ENCODE peak calls at places on chromosomes 2 and 18, in ten cellular contexts. V is breast epithelium, A is A673, T is GM12878, W is heart left ventricle, I is heart right ventricle, B is transverse colon, K is stomach, Y is lung, Q is dorsolateral prefrontal cortex. X is an unnamed sample.

GRCh38 chr2:70790079-70790963 is at the start of gene FIGLA:
- DNase-seq in V (no peak), A (no peak), T (no peak), W (no peak), I (no peak), B (no peak), K (no peak), Y (no peak), Q (no peak), X (no peak)

GRCh38 chr18:78932281-78932680 is 47.3 kb upstream of the SALL3 start:
- DNase-seq in V (no peak), A (no peak), T (no peak), W (no peak), I (no peak), B (no peak), K (no peak), Y (no peak), Q (no peak), X (no peak)

GRCh38 chr2:19783935-19784334 is 117.8 kb downstream of the TTC32 start:
- DNase-seq in V (no peak), A (no peak), T (no peak), W (no peak), I (no peak), B (no peak), K (no peak), Y (no peak), Q (no peak), X (no peak)

GRCh38 chr2:99970292-99970868 is 172.0 kb downstream of the AFF3 start:
- DNase-seq in V (no peak), A (no peak), T (no peak), W (no peak), I (no peak), B (no peak), K (no peak), Y (no peak), Q (no peak), X (no peak)

GRCh38 chr18:44901283-44901682 is 220.6 kb downstream of the SETBP1 start:
- DNase-seq in V (no peak), A (peak), T (no peak), W (no peak), I (no peak), B (no peak), K (no peak), Y (no peak), Q (no peak), X (no peak)

GRCh38 chr18:50475538-50476193 is 84.2 kb upstream of the MAPK4 start:
- DNase-seq in V (no peak), A (no peak), T (no peak), W (no peak), I (no peak), B (no peak), K (no peak), Y (no peak), Q (no peak), X (no peak)

GRCh38 chr2:128466377-128467175 is 147.9 kb upstream of the HS6ST1 start:
- DNase-seq in V (no peak), A (no peak), T (no peak), W (peak), I (peak), B (no peak), K (peak), Y (peak), Q (no peak), X (no peak)

GRCh38 chr2:2800697-2801096 is 469.6 kb upstream of the MYT1L start:
- DNase-seq in V (no peak), A (no peak), T (no peak), W (no peak), I (no peak), B (no peak), K (no peak), Y (no peak), Q (no peak), X (no peak)

GRCh38 chr18:26756556-26756955 is 109.0 kb downstream of the AQP4 start:
- DNase-seq in V (no peak), A (no peak), T (no peak), W (no peak), I (no peak), B (no peak), K (no peak), Y (no peak), Q (no peak), X (no peak)

GRCh38 chr18:8549254-8549653 is 60.0 kb upstream of the RAB12 start:
- DNase-seq in V (no peak), A (no peak), T (no peak), W (no peak), I (no peak), B (no peak), K (no peak), Y (no peak), Q (no peak), X (no peak)

GRCh38 chr2:88452151-88452851 is at the start of gene FOXI3:
- DNase-seq in V (no peak), A (no peak), T (no peak), W (no peak), I (no peak), B (no peak), K (no peak), Y (no peak), Q (no peak), X (no peak)

GRCh38 chr2:105929506-105929905 is 184.8 kb downstream of the NCK2 start:
- DNase-seq in V (no peak), A (no peak), T (no peak), W (no peak), I (no peak), B (peak), K (peak), Y (no peak), Q (no peak), X (no peak)

GRCh38 chr2:75574106-75574505 is 13.4 kb upstream of the EVA1A start:
- DNase-seq in V (no peak), A (no peak), T (no peak), W (no peak), I (no peak), B (no peak), K (no peak), Y (no peak), Q (no peak), X (no peak)
- TF ChIP-seq CTCF in V (no peak), A (peak), T (no peak), W (no peak), I (no peak), B (no peak), K (no peak), Y (no peak), Q (no peak), X (no peak)

DNA sequence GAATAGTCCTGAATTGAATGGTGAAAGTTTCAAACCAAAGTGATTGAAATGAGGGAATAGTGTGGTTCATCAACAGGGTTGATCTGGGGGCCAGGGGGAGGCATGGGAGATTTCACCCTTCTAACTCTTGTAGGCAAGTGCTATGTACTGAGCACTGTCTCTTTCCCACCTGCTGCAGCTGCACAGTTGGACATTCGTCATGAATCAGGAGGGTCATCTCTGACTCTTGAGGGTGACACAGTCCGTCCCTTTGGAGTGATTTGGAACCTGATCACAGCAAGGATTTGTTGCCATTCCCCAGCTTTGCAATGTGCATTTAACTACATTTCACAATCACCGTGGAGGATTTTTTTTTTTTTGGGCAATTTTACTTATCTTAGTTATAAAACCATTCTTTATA is 224.6 kb downstream of the PHLPP1 start:
- DNase-seq in V (no peak), A (no peak), T (no peak), W (no peak), I (peak), B (no peak), K (no peak), Y (no peak), Q (no peak), X (no peak)
- H3K27ac ChIP-seq in V (no peak), A (no peak), T (peak), W (peak), I (peak), B (no peak), K (peak), Y (no peak), Q (peak), X (no peak)

GRCh38 chr18:77653792-77654191 is 404.1 kb downstream of the GALR1 start:
- DNase-seq in V (no peak), A (no peak), T (no peak), W (no peak), I (no peak), B (no peak), K (no peak), Y (no peak), Q (no peak), X (no peak)
- TF ChIP-seq CTCF in V (no peak), A (no peak), T (no peak), W (no peak), I (no peak), B (no peak), K (no peak), Y (no peak), Q (no peak), X (no peak)

GRCh38 chr2:120826260-120826648 is 90.6 kb downstream of the GLI2 start:
- DNase-seq in V (no peak), A (no peak), T (no peak), W (no peak), I (no peak), B (no peak), K (no peak), Y (no peak), Q (no peak), X (no peak)
- H3K27ac ChIP-seq in V (no peak), A (no peak), T (no peak), W (no peak), I (no peak), B (peak), K (peak), Y (no peak), Q (no peak), X (peak)

GRCh38 chr2:220460257-220460985 is 833.0 kb downstream of the SLC4A3 start:
- DNase-seq in V (no peak), A (peak), T (no peak), W (no peak), I (no peak), B (no peak), K (no peak), Y (no peak), Q (no peak), X (peak)
- TF ChIP-seq CTCF in V (no peak), A (peak), T (no peak), W (no peak), I (no peak), B (no peak), K (no peak), Y (no peak), Q (no peak), X (no peak)

GRCh38 chr2:173355132-173355865 is 627 bp downstream of the CDCA7 start:
- DNase-seq in V (no peak), A (peak), T (no peak), W (peak), I (peak), B (peak), K (peak), Y (no peak), Q (no peak), X (peak)
- H3K27ac ChIP-seq in V (peak), A (peak), T (peak), W (peak), I (peak), B (peak), K (peak), Y (no peak), Q (no peak), X (peak)

DNA sequence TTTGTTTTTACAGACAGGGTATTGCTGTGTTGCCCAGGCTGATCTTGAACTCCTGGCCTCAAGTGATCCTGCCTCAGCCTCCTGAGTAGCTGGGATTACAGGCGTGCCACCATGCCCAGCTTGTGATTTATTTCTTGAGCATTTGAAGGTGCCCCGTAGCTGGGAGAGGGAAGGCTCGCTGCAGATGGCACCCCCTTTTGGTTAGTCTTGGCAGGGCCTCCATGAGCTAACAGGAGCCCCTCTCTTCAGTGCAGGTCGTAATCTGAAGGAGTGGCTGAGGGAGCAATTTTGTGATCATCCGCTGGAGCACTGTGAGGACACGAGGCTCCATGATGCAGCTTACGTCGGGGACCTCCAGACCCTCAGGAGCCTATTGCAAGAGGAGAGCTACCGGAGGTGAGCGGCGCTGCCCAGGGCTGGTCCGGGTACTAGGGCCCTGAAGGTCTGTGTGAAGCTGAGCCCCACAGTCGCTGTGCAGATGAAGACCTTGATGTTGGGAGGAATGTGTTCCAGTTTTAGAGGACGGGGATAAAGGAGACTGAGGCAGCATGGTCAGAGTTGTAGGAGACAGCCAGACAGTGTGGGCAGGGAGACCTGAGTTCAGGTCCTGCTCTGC is 6.7 kb downstream of the ASB1 start:
- DNase-seq in V (no peak), A (no peak), T (no peak), W (no peak), I (no peak), B (no peak), K (no peak), Y (no peak), Q (no peak), X (no peak)
- TF ChIP-seq CTCF in V (no peak), A (no peak), T (no peak), W (no peak), I (no peak), B (no peak), K (no peak), Y (no peak), Q (no peak), X (no peak)

GRCh38 chr2:241110607-241111442 is 8.7 kb upstream of the MTERF4 start:
- DNase-seq in V (no peak), A (no peak), T (no peak), W (no peak), I (no peak), B (no peak), K (no peak), Y (no peak), Q (no peak), X (no peak)
- H3K27ac ChIP-seq in V (no peak), A (no peak), T (peak), W (no peak), I (no peak), B (peak), K (no peak), Y (no peak), Q (no peak), X (no peak)

GRCh38 chr18:13563390-13563805 is 163.0 kb downstream of the FAM210A start:
- DNase-seq in V (no peak), A (no peak), T (no peak), W (no peak), I (no peak), B (no peak), K (no peak), Y (no peak), Q (peak), X (no peak)
- TF ChIP-seq CTCF in V (no peak), A (no peak), T (no peak), W (no peak), I (no peak), B (no peak), K (no peak), Y (no peak), Q (no peak), X (no peak)